ENCODE peak calls at places on chromosomes 5 and 9, in five cellular contexts. E is transverse colon, I is upper lobe of left lung, P is H1, Q is K562. A is an unnamed sample.

GRCh38 chr9:4382722-4383317 is 83.0 kb upstream of the GLIS3 start:
- DNase-seq in Q (no peak), I (no peak), P (no peak), E (no peak), A (no peak)

GRCh38 chr9:6219040-6219439 is 3.4 kb downstream of the IL33 start:
- DNase-seq in I (no peak), P (no peak), Q (no peak), E (no peak), A (no peak)

GRCh38 chr5:962801-963200 is 45.8 kb upstream of the NKD2 start:
- DNase-seq in I (peak; percentile 77), P (no peak), E (no peak), Q (no peak), A (no peak)

GRCh38 chr9:19998153-19998552 is 209.3 kb upstream of the SLC24A2 start:
- DNase-seq in Q (no peak), P (no peak), I (no peak), E (no peak), A (no peak)

GRCh38 chr5:53167836-53168235 is 58.3 kb upstream of the MOCS2 start:
- DNase-seq in I (no peak), P (no peak), Q (no peak), E (peak; percentile 31), A (no peak)

GRCh38 chr9:91312717-91313325 is 48.9 kb downstream of the AUH start:
- DNase-seq in P (no peak), I (no peak), Q (no peak), E (no peak), A (no peak)

GRCh38 chr9:70079364-70080103 is 35.9 kb downstream of the MAMDC2 start:
- DNase-seq in I (no peak), E (no peak), Q (no peak), P (no peak), A (no peak)

GRCh38 chr5:31911291-31912265 is 262.5 kb downstream of the GOLPH3 start:
- DNase-seq in P (no peak), Q (no peak), I (no peak), E (no peak), A (no peak)

GRCh38 chr5:78837836-78838235 is 147.3 kb downstream of the ARSB start:
- DNase-seq in E (no peak), I (no peak), P (no peak), Q (no peak), A (no peak)

GRCh38 chr5:83472508-83473343 is 1.2 kb downstream of the VCAN start:
- DNase-seq in Q (peak; percentile 13), E (peak; percentile 16), P (no peak), I (peak; percentile 88), A (peak; percentile 76)

GRCh38 chr9:105359899-105360298 is 87.9 kb upstream of the FSD1L start:
- DNase-seq in P (no peak), Q (no peak), I (no peak), E (no peak), A (no peak)

GRCh38 chr9:110767559-110768063 is 99.0 kb downstream of the MUSK start:
- DNase-seq in Q (no peak), E (peak; percentile 28), I (no peak), P (no peak), A (no peak)

GRCh38 chr5:124583469-124584350 is 162.7 kb downstream of the ZNF608 start:
- DNase-seq in Q (peak; percentile 62), P (no peak), I (no peak), E (peak; percentile 14), A (no peak)

GRCh38 chr5:56145106-56145505 is 88.0 kb downstream of the ANKRD55 start:
- DNase-seq in I (no peak), P (no peak), E (no peak), Q (no peak), A (no peak)

GRCh38 chr9:120927125-120928014 is 774 bp upstream of the TRAF1 start:
- DNase-seq in Q (no peak), E (no peak), I (no peak), P (no peak), A (no peak)

GRCh38 chr5:171913987-171914273 is 92.5 kb downstream of the FBXW11 start:
- DNase-seq in Q (no peak), E (no peak), P (no peak), I (no peak), A (no peak)

GRCh38 chr5:133323464-133323863 is 271.7 kb downstream of the HSPA4 start:
- DNase-seq in E (no peak), I (no peak), Q (no peak), P (no peak), A (peak; percentile 50)

GRCh38 chr5:234450-234849 is 16.3 kb downstream of the SDHA start:
- DNase-seq in Q (no peak), P (no peak), E (no peak), I (no peak), A (no peak)

GRCh38 chr5:34620185-34620584 is 35.9 kb upstream of the RAI14 start:
- DNase-seq in P (no peak), Q (no peak), I (no peak), E (no peak), A (no peak)

GRCh38 chr9:95190413-95190812 is 127.1 kb downstream of the FANCC start:
- DNase-seq in E (no peak), Q (no peak), P (no peak), I (peak; percentile 44), A (no peak)

GRCh38 chr5:4022991-4023390 is 427.4 kb downstream of the IRX1 start:
- DNase-seq in I (peak; percentile 45), E (no peak), P (no peak), Q (no peak), A (no peak)

GRCh38 chr9:71349218-71349617 is 227.8 kb upstream of the TRPM3 start:
- DNase-seq in I (no peak), P (no peak), E (no peak), Q (no peak), A (no peak)

GRCh38 chr9:98231770-98232478 is 23.5 kb downstream of the TBC1D2 start:
- DNase-seq in Q (no peak), E (no peak), I (no peak), P (no peak), A (no peak)

GRCh38 chr5:114311943-114312342 is 49.9 kb upstream of the KCNN2 start:
- DNase-seq in I (no peak), P (peak; percentile 23), Q (no peak), E (no peak), A (no peak)

GRCh38 chr5:56172225-56172624 is 60.9 kb downstream of the ANKRD55 start:
- DNase-seq in I (no peak), Q (no peak), E (no peak), P (no peak), A (no peak)

GRCh38 chr9:14148501-14149103 is 165.3 kb downstream of the NFIB start:
- DNase-seq in Q (no peak), E (no peak), P (no peak), I (no peak), A (no peak)

GRCh38 chr5:1183424-1184162 is 17.8 kb upstream of the SLC6A19 start:
- DNase-seq in Q (no peak), E (no peak), P (no peak), I (peak; percentile 75), A (no peak)

GRCh38 chr5:117149312-117149711 is 574.7 kb upstream of the SEMA6A start:
- DNase-seq in I (no peak), E (no peak), Q (no peak), P (no peak), A (no peak)

GRCh38 chr9:110058304-110058953 is 149.5 kb downstream of the C9orf152 start:
- DNase-seq in E (peak; percentile 66), P (peak; percentile 66), I (no peak), Q (peak; percentile 33), A (no peak)

GRCh38 chr5:88391116-88391515 is 122.5 kb upstream of the TMEM161B start:
- DNase-seq in P (no peak), E (no peak), I (no peak), Q (no peak), A (no peak)
- TF ChIP-seq POLR2AphosphoS5 in P (no peak), E (no peak), I (no peak), Q (no peak), A (no peak)

GRCh38 chr9:107043886-107044285 is 180.9 kb downstream of the ZNF462 start:
- DNase-seq in I (no peak), E (no peak), Q (no peak), P (no peak), A (no peak)

GRCh38 chr9:107049825-107050184 is 186.8 kb downstream of the ZNF462 start:
- DNase-seq in P (no peak), I (no peak), Q (no peak), E (no peak), A (no peak)

GRCh38 chr9:107049046-107049824 is 186.3 kb downstream of the ZNF462 start:
- DNase-seq in I (peak; percentile 10), P (no peak), Q (no peak), E (no peak), A (no peak)

GRCh38 chr9:107046692-107047091 is 183.7 kb downstream of the ZNF462 start:
- DNase-seq in P (no peak), Q (no peak), E (no peak), I (no peak), A (no peak)

DNA sequence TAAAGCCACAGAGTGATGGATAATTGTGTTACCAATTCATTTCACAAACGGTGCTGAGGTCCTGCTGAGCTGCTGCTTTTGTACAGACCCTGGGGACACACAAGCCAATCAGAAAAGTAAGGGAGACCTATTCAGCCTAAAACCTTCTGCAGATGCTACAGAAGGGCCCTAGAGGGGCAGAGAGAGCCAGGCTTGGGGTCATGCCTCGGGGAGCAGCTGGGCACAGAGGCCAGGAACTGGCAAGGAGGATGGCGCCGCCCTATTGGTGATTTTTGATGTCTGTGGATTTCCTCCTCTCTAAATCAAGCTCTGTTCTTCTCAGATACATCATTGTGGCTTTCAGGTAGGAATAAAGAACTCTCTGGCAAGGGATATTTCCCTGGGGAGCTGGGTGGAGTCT is 181.9 kb downstream of the ZNF462 start:
- DNase-seq in I (no peak), E (peak; percentile 12), Q (no peak), P (no peak), A (no peak)
- TF ChIP-seq CTCF in I (no peak), E (no peak), Q (peak; percentile 3), P (peak; percentile 21), A (no peak)

GRCh38 chr5:149366169-149366750 is 8.4 kb downstream of the PCYOX1L start:
- DNase-seq in E (peak; percentile 0), Q (no peak), I (no peak), P (no peak), A (no peak)

GRCh38 chr5:149364719-149365118 is 6.9 kb downstream of the PCYOX1L start:
- DNase-seq in P (no peak), I (no peak), E (no peak), Q (no peak), A (no peak)

GRCh38 chr5:149365418-149365817 is 7.6 kb downstream of the PCYOX1L start:
- DNase-seq in P (no peak), E (no peak), Q (peak; percentile 66), I (no peak), A (no peak)

GRCh38 chr5:149367972-149368645 is 10.3 kb downstream of the PCYOX1L start:
- DNase-seq in I (no peak), Q (no peak), E (peak; percentile 3), P (no peak), A (no peak)

GRCh38 chr5:149367249-149367971 is 9.6 kb downstream of the PCYOX1L start:
- DNase-seq in I (no peak), P (peak; percentile 62), E (peak; percentile 68), Q (peak; percentile 86), A (no peak)
- TF ChIP-seq POLR2AphosphoS5 in I (no peak), P (no peak), E (no peak), Q (no peak), A (no peak)

DNA sequence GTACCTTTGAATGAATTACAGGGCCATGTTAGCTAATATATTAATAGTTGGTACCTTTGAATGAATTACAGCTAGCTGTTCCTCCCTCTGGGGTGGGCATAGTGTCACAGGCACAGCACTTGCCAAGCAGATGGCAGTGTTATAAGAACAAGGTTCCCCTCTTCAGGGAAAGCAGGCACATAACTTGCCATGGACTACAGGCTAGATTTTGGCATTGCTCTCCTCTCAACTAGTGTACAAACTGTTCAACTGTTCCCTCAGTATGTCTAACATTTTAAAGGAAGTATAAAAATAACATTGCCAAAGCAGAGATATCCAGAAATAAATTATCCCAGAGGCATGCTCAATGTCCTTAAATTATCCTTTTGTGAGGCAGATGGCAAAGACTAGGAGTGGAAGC is 33.7 kb downstream of the ABITRAM start:
- DNase-seq in E (no peak), I (no peak), P (no peak), Q (no peak), A (no peak)
- TF ChIP-seq CTCF in E (no peak), I (no peak), P (no peak), Q (no peak), A (no peak)

A was measured in spleen.